ENCODE peak calls at places on chromosomes 7 and 10, in nine cellular contexts. W is aorta; Z is stimulated activated CD4-positive, alpha-beta T cell treated with anti-CD3 and anti-CD28 coated beads, Interleukin-2, amount 100 ng/mL, for 24 hours; L is anterior cingulate cortex; Q is SK-MEL-5; M is type B pancreatic cell; G is left ventricle myocardium superior; I is stimulated activated CD8-positive, alpha-beta memory T cell treated with anti-CD3 and anti-CD28 coated beads, Interleukin-15, amount 100 ng/mL, for 4 hours; C is fibroblast of gingiva. F is an unnamed sample.

GRCh38 chr7:91940572-91941341 is at the start of gene AKAP9:
- DNase-seq in Z (peak; percentile 88), G (peak; percentile 95), L (peak; percentile 88), W (peak; percentile 95), Q (peak; percentile 89), M (peak; percentile 88), I (peak; percentile 77), C (peak; percentile 74), F (peak; percentile 100)

GRCh38 chr7:38382627-38383026 is 109.2 kb upstream of the TARP start:
- DNase-seq in W (no peak), L (no peak), M (no peak), C (peak; percentile 72), I (no peak), G (no peak), Q (no peak), Z (no peak), F (no peak)

GRCh38 chr7:68706291-68706690 is 892.0 kb upstream of the AUTS2 start:
- DNase-seq in Q (no peak), Z (no peak), M (no peak), L (no peak), W (no peak), C (peak; percentile 70), G (no peak), I (no peak), F (no peak)

GRCh38 chr10:70879244-70879643 is 9.1 kb downstream of the PCBD1 start:
- DNase-seq in W (no peak), L (no peak), M (no peak), Z (peak; percentile 15), C (no peak), Q (no peak), G (no peak), I (no peak), F (no peak)

GRCh38 chr7:28433604-28434254 is 21.4 kb downstream of the CREB5 start:
- DNase-seq in L (no peak), C (no peak), G (no peak), I (no peak), M (no peak), W (no peak), Q (no peak), Z (no peak), F (peak; percentile 76)

GRCh38 chr10:119501690-119502089 is 40.8 kb downstream of the RGS10 start:
- DNase-seq in W (no peak), G (no peak), Q (no peak), L (no peak), Z (no peak), I (no peak), M (no peak), C (no peak), F (no peak)

GRCh38 chr7:149205690-149206381 is 10.5 kb downstream of the ZNF282 start:
- DNase-seq in L (no peak), G (no peak), Q (no peak), I (no peak), C (no peak), W (peak; percentile 66), Z (no peak), M (no peak), F (no peak)

GRCh38 chr7:13035233-13035632 is 347.8 kb downstream of the ARL4A start:
- DNase-seq in G (peak; percentile 23), W (no peak), M (no peak), Z (no peak), Q (no peak), C (no peak), I (no peak), L (no peak), F (peak; percentile 19)

GRCh38 chr10:3895045-3895609 is 110.1 kb upstream of the KLF6 start:
- DNase-seq in M (no peak), Z (no peak), C (no peak), L (no peak), G (no peak), Q (no peak), I (no peak), W (no peak), F (no peak)

GRCh38 chr7:114273218-114273617 is 141.4 kb upstream of the FOXP2 start:
- DNase-seq in Q (no peak), W (no peak), C (no peak), G (no peak), Z (no peak), I (no peak), L (no peak), M (no peak), F (no peak)

GRCh38 chr10:102813734-102814455 is 23.3 kb downstream of the CYP17A1 start:
- DNase-seq in G (peak; percentile 46), L (no peak), I (no peak), M (no peak), Q (no peak), Z (no peak), C (peak; percentile 65), W (no peak), F (no peak)

GRCh38 chr7:1457059-1457948 is 2.0 kb downstream of the MICALL2 start:
- DNase-seq in W (no peak), Q (no peak), C (no peak), I (no peak), Z (no peak), L (no peak), G (no peak), M (no peak), F (peak; percentile 1)

F was measured in OCI-M1.